ENCODE peak calls at places on chromosomes 12 and 14, in eight cellular contexts. K, R, O, S, T, G, H and Q are unnamed samples.
A peak's percentile ranks its signal among the peaks of the same experiment; 100 is the strongest.

GRCh38 chr12:47272412-47273190 is 192.8 kb upstream of the AMIGO2 start:
- DNase-seq in T (no peak), H (no peak), O (no peak), G (no peak), R (no peak), S (no peak), K (peak; percentile 56), Q (no peak)

GRCh38 chr12:77494306-77494705 is 336.4 kb upstream of the NAV3 start:
- DNase-seq in G (no peak), H (no peak), S (no peak), R (no peak), K (peak; percentile 25), O (no peak), T (no peak), Q (no peak)

GRCh38 chr14:24146978-24147760 is at the start of gene RNF31:
- DNase-seq in K (peak; percentile 99), G (peak; percentile 99), O (peak; percentile 99), T (peak; percentile 95), R (peak; percentile 97), S (peak; percentile 98), H (peak; percentile 98), Q (peak; percentile 97)

GRCh38 chr12:84910549-84911241 is 1.9 kb downstream of the SLC6A15 start:
- DNase-seq in K (peak; percentile 63), O (no peak), S (no peak), G (no peak), H (no peak), T (no peak), R (peak; percentile 51), Q (no peak)

GRCh38 chr14:45838597-45838996 is 585.6 kb upstream of the MIS18BP1 start:
- DNase-seq in H (no peak), R (no peak), S (no peak), G (no peak), T (no peak), K (peak; percentile 26), O (no peak), Q (no peak)

GRCh38 chr12:101607894-101608293 is 13.1 kb downstream of the MYBPC1 start:
- DNase-seq in G (no peak), H (no peak), K (no peak), S (peak; percentile 49), R (no peak), O (peak; percentile 42), T (no peak), Q (no peak)

GRCh38 chr14:100142073-100143040 is 17.1 kb downstream of the DEGS2 start:
- DNase-seq in K (no peak), O (peak; percentile 74), S (peak; percentile 88), R (no peak), G (peak; percentile 78), T (no peak), H (no peak), Q (peak; percentile 96)

GRCh38 chr14:92493024-92493423 is 20.6 kb upstream of the RIN3 start:
- DNase-seq in G (no peak), S (no peak), K (no peak), O (no peak), T (no peak), R (no peak), H (no peak), Q (no peak)

GRCh38 chr12:110269622-110270124 is 11.4 kb upstream of the ATP2A2 start:
- DNase-seq in G (no peak), K (peak; percentile 86), H (no peak), T (no peak), R (peak; percentile 62), O (no peak), S (no peak), Q (peak; percentile 44)

GRCh38 chr12:101995684-101996083 is 66.1 kb downstream of the WASHC3 start:
- DNase-seq in R (no peak), G (no peak), T (no peak), S (no peak), K (no peak), O (no peak), H (no peak), Q (no peak)

GRCh38 chr12:121738340-121738858 is 25.8 kb downstream of the TMEM120B start:
- DNase-seq in R (no peak), G (no peak), H (no peak), T (no peak), S (no peak), O (no peak), K (no peak), Q (no peak)

GRCh38 chr12:3311027-3311402 is 180.0 kb upstream of the PRMT8 start:
- DNase-seq in R (no peak), S (peak; percentile 84), O (peak; percentile 94), G (peak; percentile 46), T (no peak), K (peak; percentile 55), H (no peak), Q (no peak)

GRCh38 chr12:6839482-6840201 is 1.1 kb upstream of the GNB3 start:
- DNase-seq in O (no peak), G (peak; percentile 77), S (peak; percentile 44), R (no peak), T (no peak), H (no peak), K (no peak), Q (no peak)
- H3K36me3 ChIP-seq in O (no peaks in the 10 kb centered on the region), G (no peaks in the 10 kb centered on the region), S (peaks cover 56% of the 10 kb centered on the region), R (peaks cover 62% of the 10 kb centered on the region), T (peaks cover 94% of the 10 kb centered on the region), H (peaks cover 21% of the 10 kb centered on the region), K (peaks cover 3% of the 10 kb centered on the region), Q (peaks cover 5% of the 10 kb centered on the region)

GRCh38 chr12:108679282-108679681 is 45.6 kb upstream of the SELPLG start:
- DNase-seq in O (no peak), S (no peak), K (no peak), H (no peak), T (no peak), G (no peak), R (no peak), Q (no peak)

GRCh38 chr12:108678070-108678730 is 44.5 kb upstream of the SELPLG start:
- DNase-seq in G (no peak), S (no peak), R (no peak), K (no peak), O (no peak), H (no peak), T (no peak), Q (no peak)

GRCh38 chr12:108677381-108677780 is 43.7 kb upstream of the SELPLG start:
- DNase-seq in K (no peak), T (no peak), R (no peak), O (no peak), G (no peak), H (no peak), S (no peak), Q (no peak)

GRCh38 chr12:108672054-108672453 is 38.4 kb upstream of the SELPLG start:
- DNase-seq in T (no peak), O (no peak), K (no peak), R (no peak), G (no peak), H (no peak), S (no peak), Q (no peak)

DNA sequence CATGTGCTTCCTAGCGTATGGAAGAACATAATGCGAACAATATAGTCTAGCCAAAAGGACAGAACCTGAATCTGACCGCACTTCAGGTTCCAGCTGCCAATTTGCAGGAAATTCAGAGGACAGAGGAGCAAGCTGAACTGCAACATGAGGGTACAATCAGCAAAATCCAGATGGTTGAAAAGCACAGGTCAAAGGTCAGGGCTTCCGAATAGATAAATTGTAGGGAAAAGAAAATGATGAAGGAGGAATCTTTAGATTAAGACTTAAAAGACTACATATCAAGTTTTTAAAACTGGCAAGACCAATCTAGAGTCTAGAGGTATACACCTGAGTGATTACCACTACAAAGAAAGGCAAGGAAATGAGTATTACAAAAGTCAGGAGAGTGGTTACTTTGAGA is 42.1 kb upstream of the SELPLG start:
- DNase-seq in T (no peak), O (no peak), R (no peak), S (no peak), G (no peak), H (no peak), K (no peak), Q (no peak)
- H3K36me3 ChIP-seq in T (peaks cover 87% of the 10 kb centered on the region), O (no peaks in the 10 kb centered on the region), R (peaks cover 39% of the 10 kb centered on the region), S (peaks cover 51% of the 10 kb centered on the region), G (peaks cover 4% of the 10 kb centered on the region), H (peaks cover 8% of the 10 kb centered on the region), K (peaks cover 54% of the 10 kb centered on the region), Q (peaks cover 2% of the 10 kb centered on the region)

DNA sequence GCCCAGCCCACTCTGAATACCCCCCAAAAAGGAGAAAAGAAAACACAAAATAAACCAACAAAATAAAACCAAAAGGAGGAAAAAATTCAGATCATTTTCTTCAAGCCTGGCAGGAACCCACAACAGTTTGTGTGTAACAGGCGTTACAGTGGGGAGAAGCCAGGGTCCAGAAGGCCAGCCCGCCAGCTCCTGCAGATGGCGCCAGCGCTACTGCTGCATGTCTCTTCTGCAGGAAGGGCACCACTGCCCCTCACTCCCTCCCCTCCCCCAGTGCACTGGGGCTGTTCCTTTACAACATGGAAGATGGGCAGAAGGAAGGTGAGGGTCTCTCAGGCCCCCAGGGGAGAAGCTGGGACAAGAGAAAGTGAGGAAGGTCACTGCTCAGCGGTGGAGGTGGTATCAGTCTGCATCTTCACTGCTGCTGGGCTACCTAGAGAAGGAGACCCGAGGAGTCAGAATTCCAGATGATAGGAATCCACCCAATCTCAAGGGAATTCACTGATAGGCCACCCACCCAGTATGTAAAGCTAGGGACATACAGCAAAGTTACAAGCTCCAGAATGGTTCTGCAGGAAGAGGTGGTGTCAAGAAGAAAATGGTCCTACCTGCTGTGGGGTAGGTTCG is 2.3 kb upstream of the NOP2 start:
- DNase-seq in H (peak; percentile 57), S (peak; percentile 56), T (no peak), K (peak; percentile 57), O (peak; percentile 69), R (no peak), G (peak; percentile 64), Q (peak; percentile 39)
- H3K36me3 ChIP-seq in H (peaks cover 76% of the 10 kb centered on the region), S (peaks cover 77% of the 10 kb centered on the region), T (peaks cover 87% of the 10 kb centered on the region), K (peaks cover 56% of the 10 kb centered on the region), O (peaks cover 15% of the 10 kb centered on the region), R (peaks cover 47% of the 10 kb centered on the region), G (peaks cover 55% of the 10 kb centered on the region), Q (peaks cover 10% of the 10 kb centered on the region)

DNA sequence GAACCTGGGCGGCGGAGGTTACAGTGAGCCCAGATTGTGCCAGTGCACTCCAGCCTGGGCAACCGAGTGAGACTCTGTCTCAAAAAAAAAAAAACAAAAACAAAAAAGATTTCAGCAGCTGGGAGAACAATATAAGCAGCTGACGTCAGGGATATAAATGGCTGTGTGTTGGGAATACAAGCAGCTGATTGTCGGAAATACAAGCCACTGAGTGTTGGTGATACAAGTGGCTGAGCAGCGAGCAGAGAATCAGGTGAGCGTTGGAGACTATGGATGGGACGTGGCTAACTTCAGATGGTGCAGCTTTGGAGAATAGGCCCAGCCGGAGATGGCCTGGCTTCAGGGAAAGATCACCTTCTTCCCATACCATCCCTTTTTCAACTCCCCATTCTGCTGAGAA is 32.0 kb downstream of the PSEN1 start:
- DNase-seq in R (no peak), O (no peak), G (no peak), H (no peak), K (no peak), T (no peak), S (no peak), Q (no peak)
- H3K36me3 ChIP-seq in R (peaks cover 34% of the 10 kb centered on the region), O (no peaks in the 10 kb centered on the region), G (peaks cover 48% of the 10 kb centered on the region), H (peaks cover 31% of the 10 kb centered on the region), K (peaks cover 24% of the 10 kb centered on the region), T (peaks cover 90% of the 10 kb centered on the region), S (peaks cover 100% of the 10 kb centered on the region), Q (peaks cover 11% of the 10 kb centered on the region)